ENCODE peak calls at places on chromosomes 1 and 21, in seven cellular contexts. J is T-helper 1 cell; D is H54; G is anterior cingulate cortex; A is activated naive CD4-positive, alpha-beta T cell treated with anti-CD3 and anti-CD28 coated beads, Interleukin-2, amount 50 U/mL, for 72 hours; W is activated CD4-positive, CD25-positive, alpha-beta regulatory T cell treated with anti-CD3 and anti-CD28 coated beads, Interleukin-2, amount 50 U/mL, for 72 hours; O is H1. Z is an unnamed sample.

GRCh38 chr1:6336946-6337622 is 56.5 kb downstream of the ACOT7 start:
- DNase-seq in J (no peak), O (no peak), D (no peak), W (no peak), G (no peak), A (no peak), Z (no peak)

GRCh38 chr1:88648706-88649105 is 35.4 kb upstream of the PKN2 start:
- DNase-seq in G (no peak), A (no peak), O (no peak), D (no peak), W (no peak), J (no peak), Z (no peak)

GRCh38 chr1:208475449-208475848 is 231.3 kb upstream of the PLXNA2 start:
- DNase-seq in O (no peak), J (no peak), W (no peak), D (no peak), A (no peak), G (no peak), Z (no peak)

GRCh38 chr1:208159542-208160258 is 84.5 kb downstream of the PLXNA2 start:
- DNase-seq in G (no peak), D (no peak), J (no peak), A (no peak), O (no peak), W (no peak), Z (no peak)

GRCh38 chr21:34844033-34844923 is 175.5 kb downstream of the CLIC6 start:
- DNase-seq in A (no peak), W (no peak), O (no peak), D (no peak), G (no peak), J (no peak), Z (peak; percentile 56)

GRCh38 chr1:88935522-88936222 is 44.3 kb upstream of the GTF2B start:
- DNase-seq in O (no peak), D (peak; percentile 24), W (no peak), A (peak; percentile 10), G (no peak), J (no peak), Z (peak; percentile 34)

GRCh38 chr21:46388896-46389295 is 64.9 kb downstream of the PCNT start:
- DNase-seq in J (no peak), G (no peak), W (no peak), A (no peak), O (no peak), D (no peak), Z (no peak)

GRCh38 chr21:32330784-32331311 is 32.2 kb downstream of the MRAP start:
- DNase-seq in J (no peak), W (no peak), D (no peak), O (no peak), G (no peak), A (no peak), Z (no peak)

GRCh38 chr1:180912801-180913616 is at the start of gene KIAA1614:
- DNase-seq in D (peak; percentile 62), O (no peak), W (no peak), G (no peak), A (no peak), J (no peak), Z (no peak)

GRCh38 chr1:223748773-223749733 is 36.7 kb downstream of the CAPN2 start:
- DNase-seq in G (no peak), D (no peak), W (peak; percentile 75), J (peak; percentile 44), O (no peak), A (peak; percentile 75), Z (peak; percentile 78)

GRCh38 chr1:244460195-244460594 is 878 bp upstream of the CATSPERE start:
- DNase-seq in G (no peak), W (peak; percentile 40), J (no peak), A (no peak), D (no peak), O (no peak), Z (no peak)

GRCh38 chr1:95287078-95287477 is 53.1 kb downstream of the RWDD3 start:
- DNase-seq in O (no peak), J (no peak), A (no peak), D (no peak), G (no peak), W (no peak), Z (no peak)

GRCh38 chr1:233982827-233983518 is 78.5 kb downstream of the SLC35F3 start:
- DNase-seq in G (no peak), A (no peak), J (no peak), D (no peak), W (no peak), O (no peak), Z (no peak)

GRCh38 chr1:27011058-27011764 is 1.4 kb downstream of the TENT5B start:
- DNase-seq in D (peak; percentile 84), J (no peak), O (no peak), G (no peak), A (no peak), W (no peak), Z (no peak)

GRCh38 chr1:213457097-213457680 is 406.1 kb downstream of the RPS6KC1 start:
- DNase-seq in A (no peak), W (no peak), O (no peak), G (no peak), J (no peak), D (no peak), Z (no peak)

GRCh38 chr21:45868086-45868485 is 113.5 kb upstream of the COL6A1 start:
- DNase-seq in D (no peak), W (peak; percentile 9), A (no peak), G (no peak), J (no peak), O (no peak), Z (no peak)

GRCh38 chr1:234503193-234504050 is 24.4 kb upstream of the TARBP1 start:
- DNase-seq in D (no peak), J (no peak), W (no peak), A (no peak), G (no peak), O (no peak), Z (no peak)

GRCh38 chr1:46549697-46550681 is 1.5 kb downstream of the KNCN start:
- DNase-seq in J (peak; percentile 37), A (no peak), W (no peak), G (peak; percentile 56), D (no peak), O (no peak), Z (no peak)

GRCh38 chr1:66339944-66340343 is 194.0 kb upstream of the SGIP1 start:
- DNase-seq in J (no peak), W (no peak), G (no peak), D (no peak), O (no peak), A (no peak), Z (no peak)

GRCh38 chr1:205183676-205184335 is 27.7 kb downstream of the DSTYK start:
- DNase-seq in A (no peak), D (no peak), O (no peak), W (no peak), J (no peak), G (no peak), Z (no peak)

Z was measured in GM10248.